ENCODE peak calls at places on chromosomes 5 and 9, in seven cellular contexts. One of them, this sample, is unnamed.

GRCh38 chr9:98045234-98046160 is 11.0 kb upstream of the NANS start:
- DNase-seq in lower lobe of right lung: no peak
- DNase-seq in neural progenitor cell: no peak
- DNase-seq in cardiac fibroblast: no peak
- DNase-seq in fibroblast of lung: no peak
- DNase-seq in C1 segment of cervical spinal cord: no peak
- DNase-seq in gastrocnemius medialis: no peak
- DNase-seq in this sample: no peak

GRCh38 chr5:133995341-133995740 is 9.4 kb downstream of the VDAC1 start:
- DNase-seq in lower lobe of right lung: no peak
- DNase-seq in neural progenitor cell: no peak
- DNase-seq in cardiac fibroblast: no peak
- DNase-seq in fibroblast of lung: no peak
- DNase-seq in C1 segment of cervical spinal cord: no peak
- DNase-seq in gastrocnemius medialis: peak; percentile 57
- DNase-seq in this sample: no peak

GRCh38 chr5:140358738-140359310 is 1.2 kb upstream of the SLC4A9 start:
- DNase-seq in lower lobe of right lung: no peak
- DNase-seq in neural progenitor cell: peak; percentile 87
- DNase-seq in cardiac fibroblast: peak; percentile 55
- DNase-seq in fibroblast of lung: peak; percentile 42
- DNase-seq in C1 segment of cervical spinal cord: no peak
- DNase-seq in gastrocnemius medialis: no peak
- DNase-seq in this sample: no peak

GRCh38 chr9:129109504-129109903 is 1.1 kb downstream of the CRAT start:
- DNase-seq in lower lobe of right lung: no peak
- DNase-seq in neural progenitor cell: peak; percentile 34
- DNase-seq in cardiac fibroblast: no peak
- DNase-seq in fibroblast of lung: peak; percentile 6
- DNase-seq in C1 segment of cervical spinal cord: no peak
- DNase-seq in gastrocnemius medialis: peak; percentile 69
- DNase-seq in this sample: no peak

GRCh38 chr9:92948632-92949031 is 1.3 kb downstream of the FGD3 start:
- DNase-seq in lower lobe of right lung: no peak
- DNase-seq in neural progenitor cell: no peak
- DNase-seq in cardiac fibroblast: no peak
- DNase-seq in fibroblast of lung: no peak
- DNase-seq in C1 segment of cervical spinal cord: no peak
- DNase-seq in gastrocnemius medialis: no peak
- DNase-seq in this sample: no peak

GRCh38 chr9:97237311-97237786 is 70.1 kb upstream of the CCDC180 start:
- DNase-seq in lower lobe of right lung: no peak
- DNase-seq in neural progenitor cell: peak; percentile 57
- DNase-seq in cardiac fibroblast: no peak
- DNase-seq in fibroblast of lung: no peak
- DNase-seq in C1 segment of cervical spinal cord: no peak
- DNase-seq in gastrocnemius medialis: no peak
- DNase-seq in this sample: no peak

GRCh38 chr9:26551451-26551850 is 341.2 kb downstream of the CAAP1 start:
- DNase-seq in lower lobe of right lung: no peak
- DNase-seq in neural progenitor cell: no peak
- DNase-seq in cardiac fibroblast: no peak
- DNase-seq in fibroblast of lung: no peak
- DNase-seq in C1 segment of cervical spinal cord: no peak
- DNase-seq in gastrocnemius medialis: no peak
- DNase-seq in this sample: no peak

GRCh38 chr5:168693297-168693696 is 114.1 kb upstream of the PANK3 start:
- DNase-seq in lower lobe of right lung: no peak
- DNase-seq in neural progenitor cell: no peak
- DNase-seq in cardiac fibroblast: no peak
- DNase-seq in fibroblast of lung: no peak
- DNase-seq in C1 segment of cervical spinal cord: no peak
- DNase-seq in gastrocnemius medialis: no peak
- DNase-seq in this sample: no peak

GRCh38 chr9:132412089-132412488 is 2.1 kb downstream of the CFAP77 start:
- DNase-seq in lower lobe of right lung: no peak
- DNase-seq in neural progenitor cell: peak; percentile 79
- DNase-seq in cardiac fibroblast: peak; percentile 21
- DNase-seq in fibroblast of lung: peak; percentile 8
- DNase-seq in C1 segment of cervical spinal cord: no peak
- DNase-seq in gastrocnemius medialis: no peak
- DNase-seq in this sample: peak; percentile 32

GRCh38 chr9:128987800-128988199 is 40.3 kb downstream of the NUP188 start:
- DNase-seq in lower lobe of right lung: no peak
- DNase-seq in neural progenitor cell: no peak
- DNase-seq in cardiac fibroblast: peak; percentile 66
- DNase-seq in fibroblast of lung: peak; percentile 84
- DNase-seq in C1 segment of cervical spinal cord: peak; percentile 15
- DNase-seq in gastrocnemius medialis: peak; percentile 79
- DNase-seq in this sample: no peak

GRCh38 chr9:27888661-27889295 is 315.5 kb upstream of the C9orf72 start:
- DNase-seq in lower lobe of right lung: no peak
- DNase-seq in neural progenitor cell: no peak
- DNase-seq in cardiac fibroblast: no peak
- DNase-seq in fibroblast of lung: no peak
- DNase-seq in C1 segment of cervical spinal cord: no peak
- DNase-seq in gastrocnemius medialis: no peak
- DNase-seq in this sample: peak; percentile 37

GRCh38 chr9:123724211-123724831 is 205.6 kb downstream of the DENND1A start:
- DNase-seq in lower lobe of right lung: no peak
- DNase-seq in neural progenitor cell: no peak
- DNase-seq in cardiac fibroblast: peak; percentile 79
- DNase-seq in fibroblast of lung: peak; percentile 67
- DNase-seq in C1 segment of cervical spinal cord: no peak
- DNase-seq in gastrocnemius medialis: no peak
- DNase-seq in this sample: no peak

GRCh38 chr9:3437031-3437430 is 88.8 kb downstream of the RFX3 start:
- DNase-seq in lower lobe of right lung: no peak
- DNase-seq in neural progenitor cell: no peak
- DNase-seq in cardiac fibroblast: peak; percentile 16
- DNase-seq in fibroblast of lung: no peak
- DNase-seq in C1 segment of cervical spinal cord: no peak
- DNase-seq in gastrocnemius medialis: no peak
- DNase-seq in this sample: no peak

GRCh38 chr9:88011005-88011766 is 36.9 kb upstream of the CDK20 start:
- DNase-seq in lower lobe of right lung: no peak
- DNase-seq in neural progenitor cell: peak; percentile 21
- DNase-seq in cardiac fibroblast: peak; percentile 49
- DNase-seq in fibroblast of lung: peak; percentile 32
- DNase-seq in C1 segment of cervical spinal cord: no peak
- DNase-seq in gastrocnemius medialis: no peak
- DNase-seq in this sample: no peak